ENCODE peak calls at places on chromosome 17, in seven cellular contexts. U is skeletal muscle cell, C is DND-41, R is left colon, J is NCI-H1092 treated with DMSO at 0.1 percent for 48 hours, S is GM23248, Y is H9. K is an unnamed sample.

GRCh38 chr17:68290268-68290954 is 516 bp downstream of the SLC16A6 start:
- DNase-seq in C (peak; percentile 87), U (no peak), R (no peak), Y (peak; percentile 65), S (peak; percentile 25), J (peak; percentile 30), K (no peak)

GRCh38 chr17:56581635-56582605 is 11.6 kb upstream of the NOG start:
- DNase-seq in Y (no peak), C (no peak), U (no peak), S (no peak), R (no peak), J (no peak), K (no peak)

GRCh38 chr17:80395402-80396151 is 19.4 kb upstream of the ENDOV start:
- DNase-seq in J (no peak), C (no peak), R (no peak), S (peak; percentile 11), U (no peak), Y (peak; percentile 59), K (no peak)

GRCh38 chr17:72579990-72580320 is 459.1 kb downstream of the SOX9 start:
- DNase-seq in S (no peak), Y (no peak), U (no peak), J (no peak), C (no peak), R (no peak), K (no peak)

GRCh38 chr17:74519951-74520553 is 11.2 kb downstream of the CD300LB start:
- DNase-seq in J (no peak), Y (no peak), C (no peak), U (no peak), S (no peak), R (no peak), K (no peak)

GRCh38 chr17:77688369-77688768 is 270.1 kb upstream of the TNRC6C start:
- DNase-seq in Y (peak; percentile 21), U (no peak), J (no peak), S (no peak), R (no peak), C (no peak), K (no peak)

GRCh38 chr17:59840329-59840907 is 52.3 kb downstream of the TUBD1 start:
- DNase-seq in R (no peak), U (no peak), C (no peak), Y (peak; percentile 82), S (peak; percentile 36), J (no peak), K (no peak)

GRCh38 chr17:38510424-38511125 is 82.3 kb downstream of the ARHGAP23 start:
- DNase-seq in R (no peak), U (no peak), C (no peak), J (no peak), Y (peak; percentile 71), S (no peak), K (no peak)

GRCh38 chr17:7132511-7133094 is 18.0 kb upstream of the ASGR2 start:
- DNase-seq in Y (peak; percentile 95), R (no peak), U (no peak), C (no peak), S (no peak), J (no peak), K (no peak)

GRCh38 chr17:80441133-80441578 is 26.2 kb downstream of the ENDOV start:
- DNase-seq in S (peak; percentile 51), Y (peak; percentile 88), U (no peak), J (no peak), R (no peak), C (peak; percentile 85), K (no peak)

GRCh38 chr17:77914440-77915254 is 43.9 kb upstream of the TNRC6C start:
- DNase-seq in S (no peak), C (no peak), J (peak; percentile 60), Y (peak; percentile 83), U (no peak), R (no peak), K (no peak)

GRCh38 chr17:50265212-50265611 is 9.1 kb upstream of the TMEM92 start:
- DNase-seq in R (no peak), J (peak; percentile 54), C (no peak), Y (no peak), S (no peak), U (no peak), K (no peak)

GRCh38 chr17:3603119-3603869 is 5.9 kb downstream of the TRPV1 start:
- DNase-seq in C (no peak), S (peak; percentile 92), J (no peak), U (peak; percentile 39), Y (no peak), R (no peak), K (no peak)

GRCh38 chr17:18968945-18969887 is 17.3 kb downstream of the SLC5A10 start:
- DNase-seq in Y (no peak), C (no peak), S (peak; percentile 87), U (no peak), J (no peak), R (peak; percentile 94), K (no peak)

GRCh38 chr17:48603959-48604769 is 622 bp downstream of the HOXB6 start:
- DNase-seq in U (no peak), J (no peak), S (peak; percentile 73), Y (peak; percentile 81), R (no peak), C (no peak), K (no peak)

GRCh38 chr17:50944054-50944901 is 78.1 kb upstream of the TOB1 start:
- DNase-seq in R (peak; percentile 94), J (peak; percentile 75), S (peak; percentile 65), Y (peak; percentile 73), C (peak; percentile 88), U (no peak), K (no peak)

GRCh38 chr17:37131064-37131463 is 182.3 kb downstream of the AATF start:
- DNase-seq in U (no peak), C (no peak), S (no peak), Y (no peak), R (no peak), J (no peak), K (no peak)

GRCh38 chr17:55414983-55415382 is 6.7 kb downstream of the MMD start:
- DNase-seq in C (no peak), Y (no peak), J (no peak), U (no peak), S (no peak), R (no peak), K (no peak)

GRCh38 chr17:35630530-35631148 is 43.5 kb downstream of the AP2B1 start:
- DNase-seq in R (no peak), S (peak; percentile 82), Y (no peak), C (no peak), U (peak; percentile 4), J (no peak), K (no peak)

GRCh38 chr17:29151567-29151966 is 28.6 kb downstream of the MYO18A start:
- DNase-seq in J (no peak), S (peak; percentile 66), Y (peak; percentile 69), R (no peak), U (no peak), C (no peak), K (no peak)

GRCh38 chr17:66351053-66351452 is 48.6 kb downstream of the PRKCA start:
- DNase-seq in R (peak; percentile 80), C (no peak), U (no peak), J (no peak), S (no peak), Y (no peak), K (no peak)

GRCh38 chr17:82226809-82227628 is 1.8 kb upstream of the SLC16A3 start:
- DNase-seq in C (no peak), Y (no peak), S (no peak), U (no peak), R (peak; percentile 37), J (no peak), K (no peak)

GRCh38 chr17:21017256-21017655 is 25.6 kb downstream of the USP22 start:
- DNase-seq in S (no peak), Y (no peak), U (no peak), R (peak; percentile 15), C (no peak), J (no peak), K (no peak)

GRCh38 chr17:75502072-75502745 is 13.1 kb downstream of the CASKIN2 start:
- DNase-seq in R (no peak), S (no peak), C (no peak), U (no peak), Y (no peak), J (no peak), K (no peak)

GRCh38 chr17:78923660-78924453 is 1.3 kb downstream of the TIMP2 start:
- DNase-seq in Y (peak; percentile 92), U (no peak), S (peak; percentile 68), R (peak; percentile 95), J (no peak), C (peak; percentile 16), K (no peak)

GRCh38 chr17:74749262-74750038 is 1.0 kb downstream of the NHERF1 start:
- DNase-seq in C (peak; percentile 68), U (no peak), R (peak; percentile 63), J (no peak), S (peak; percentile 19), Y (no peak), K (no peak)

GRCh38 chr17:4818276-4818675 is 11.3 kb downstream of the PLD2 start:
- DNase-seq in Y (peak; percentile 62), C (no peak), R (no peak), U (no peak), J (no peak), S (no peak), K (no peak)

GRCh38 chr17:17693253-17693954 is 12.1 kb downstream of the RAI1 start:
- DNase-seq in U (no peak), J (peak; percentile 79), R (no peak), Y (peak; percentile 73), C (no peak), S (peak; percentile 37), K (peak; percentile 71)

GRCh38 chr17:79131274-79131635 is 56.6 kb downstream of the ENGASE start:
- DNase-seq in J (no peak), C (no peak), Y (no peak), U (no peak), S (no peak), R (no peak), K (no peak)

GRCh38 chr17:41510251-41511065 is 5.0 kb upstream of the KRT13 start:
- DNase-seq in S (no peak), Y (peak; percentile 66), R (no peak), U (no peak), J (no peak), C (no peak), K (peak; percentile 78)

GRCh38 chr17:42322382-42323267 is 34.3 kb downstream of the STAT5A start:
- DNase-seq in R (peak; percentile 90), J (peak; percentile 84), Y (peak; percentile 98), U (peak; percentile 64), C (peak; percentile 93), S (peak; percentile 93), K (peak; percentile 92)

GRCh38 chr17:61467416-61468262 is 15.4 kb downstream of the TBX4 start:
- DNase-seq in C (no peak), S (peak; percentile 43), J (no peak), U (no peak), R (no peak), Y (peak; percentile 84), K (peak; percentile 54)

GRCh38 chr17:17710728-17711541 is 29.7 kb downstream of the RAI1 start:
- DNase-seq in R (peak; percentile 89), U (peak; percentile 73), Y (peak; percentile 92), J (no peak), S (peak; percentile 89), C (no peak), K (peak; percentile 54)

GRCh38 chr17:68605914-68606313 is 4.7 kb upstream of the FAM20A start:
- DNase-seq in Y (no peak), U (no peak), R (no peak), J (no peak), S (no peak), C (no peak), K (no peak)

GRCh38 chr17:8955560-8955959 is 9.9 kb downstream of the PIK3R5 start:
- DNase-seq in Y (no peak), C (no peak), U (no peak), R (no peak), J (no peak), S (no peak), K (no peak)

GRCh38 chr17:67248291-67248690 is 3.3 kb upstream of the HELZ start:
- DNase-seq in S (no peak), J (no peak), C (no peak), Y (no peak), R (no peak), U (no peak), K (no peak)

GRCh38 chr17:18017958-18018357 is 21.0 kb downstream of the ATPAF2 start:
- DNase-seq in Y (no peak), U (no peak), S (no peak), J (no peak), R (no peak), C (no peak), K (no peak)

GRCh38 chr17:58049533-58049932 is 33.7 kb upstream of the DYNLL2 start:
- DNase-seq in J (no peak), Y (peak; percentile 8), C (no peak), R (no peak), S (no peak), U (no peak), K (no peak)

K was measured in G401.